ENCODE peak calls at places on chromosomes 6 and 20, in eight cellular contexts. One of them, this sample, is unnamed.

GRCh38 chr20:51311636-51312479 is 230.7 kb downstream of the NFATC2 start:
- DNase-seq in tibial artery: no peak
- DNase-seq in endodermal cell: peak
- DNase-seq in cardiac muscle cell: no peak
- DNase-seq in pancreas: no peak
- DNase-seq in right lobe of liver: no peak
- DNase-seq in sigmoid colon: no peak
- DNase-seq in mammary epithelial cell: peak
- DNase-seq in this sample: no peak

GRCh38 chr6:25263602-25264001 is 15.6 kb upstream of the CARMIL1 start:
- DNase-seq in tibial artery: no peak
- DNase-seq in endodermal cell: no peak
- DNase-seq in cardiac muscle cell: peak
- DNase-seq in pancreas: no peak
- DNase-seq in right lobe of liver: no peak
- DNase-seq in sigmoid colon: no peak
- DNase-seq in mammary epithelial cell: peak
- DNase-seq in this sample: no peak

GRCh38 chr6:112282217-112282616 is 27.9 kb upstream of the LAMA4 start:
- DNase-seq in tibial artery: peak
- DNase-seq in endodermal cell: peak
- DNase-seq in cardiac muscle cell: peak
- DNase-seq in pancreas: no peak
- DNase-seq in right lobe of liver: peak
- DNase-seq in sigmoid colon: peak
- DNase-seq in mammary epithelial cell: peak
- DNase-seq in this sample: peak

GRCh38 chr6:169738204-169738971 is 13.0 kb downstream of the DYNLT2 start:
- DNase-seq in tibial artery: no peak
- DNase-seq in endodermal cell: no peak
- DNase-seq in cardiac muscle cell: peak
- DNase-seq in pancreas: no peak
- DNase-seq in right lobe of liver: no peak
- DNase-seq in sigmoid colon: no peak
- DNase-seq in mammary epithelial cell: no peak
- DNase-seq in this sample: no peak

GRCh38 chr6:111367393-111368088 is 115.5 kb downstream of the REV3L start:
- DNase-seq in tibial artery: no peak
- DNase-seq in endodermal cell: no peak
- DNase-seq in cardiac muscle cell: peak
- DNase-seq in pancreas: no peak
- DNase-seq in right lobe of liver: no peak
- DNase-seq in sigmoid colon: no peak
- DNase-seq in mammary epithelial cell: no peak
- DNase-seq in this sample: no peak

GRCh38 chr6:166771701-166772100 is 144.7 kb upstream of the RPS6KA2 start:
- DNase-seq in tibial artery: no peak
- DNase-seq in endodermal cell: peak
- DNase-seq in cardiac muscle cell: no peak
- DNase-seq in pancreas: no peak
- DNase-seq in right lobe of liver: no peak
- DNase-seq in sigmoid colon: no peak
- DNase-seq in mammary epithelial cell: no peak
- DNase-seq in this sample: no peak

GRCh38 chr6:118967239-118967638 is 32.3 kb upstream of the MCM9 start:
- DNase-seq in tibial artery: no peak
- DNase-seq in endodermal cell: no peak
- DNase-seq in cardiac muscle cell: no peak
- DNase-seq in pancreas: no peak
- DNase-seq in right lobe of liver: no peak
- DNase-seq in sigmoid colon: no peak
- DNase-seq in mammary epithelial cell: no peak
- DNase-seq in this sample: no peak

GRCh38 chr6:35392111-35392702 is 49.8 kb downstream of the PPARD start:
- DNase-seq in tibial artery: no peak
- DNase-seq in endodermal cell: no peak
- DNase-seq in cardiac muscle cell: no peak
- DNase-seq in pancreas: peak
- DNase-seq in right lobe of liver: peak
- DNase-seq in sigmoid colon: no peak
- DNase-seq in mammary epithelial cell: peak
- DNase-seq in this sample: peak

GRCh38 chr6:39266782-39267355 is 37.6 kb upstream of the KCNK5 start:
- DNase-seq in tibial artery: no peak
- DNase-seq in endodermal cell: no peak
- DNase-seq in cardiac muscle cell: no peak
- DNase-seq in pancreas: no peak
- DNase-seq in right lobe of liver: no peak
- DNase-seq in sigmoid colon: no peak
- DNase-seq in mammary epithelial cell: no peak
- DNase-seq in this sample: no peak

GRCh38 chr20:47929368-47930115 is 144.3 kb upstream of the SULF2 start:
- DNase-seq in tibial artery: peak
- DNase-seq in endodermal cell: no peak
- DNase-seq in cardiac muscle cell: peak
- DNase-seq in pancreas: no peak
- DNase-seq in right lobe of liver: no peak
- DNase-seq in sigmoid colon: no peak
- DNase-seq in mammary epithelial cell: peak
- DNase-seq in this sample: no peak

GRCh38 chr20:63697868-63698545 is 1.6 kb downstream of the TNFRSF6B start:
- DNase-seq in tibial artery: no peak
- DNase-seq in endodermal cell: peak
- DNase-seq in cardiac muscle cell: no peak
- DNase-seq in pancreas: no peak
- DNase-seq in right lobe of liver: peak
- DNase-seq in sigmoid colon: peak
- DNase-seq in mammary epithelial cell: peak
- DNase-seq in this sample: peak

GRCh38 chr20:32294071-32294470 is 16.6 kb downstream of the KIF3B start:
- DNase-seq in tibial artery: no peak
- DNase-seq in endodermal cell: no peak
- DNase-seq in cardiac muscle cell: no peak
- DNase-seq in pancreas: no peak
- DNase-seq in right lobe of liver: no peak
- DNase-seq in sigmoid colon: no peak
- DNase-seq in mammary epithelial cell: no peak
- DNase-seq in this sample: no peak

GRCh38 chr20:63657260-63657936 is 714 bp upstream of the RTEL1 start:
- DNase-seq in tibial artery: no peak
- DNase-seq in endodermal cell: no peak
- DNase-seq in cardiac muscle cell: no peak
- DNase-seq in pancreas: no peak
- DNase-seq in right lobe of liver: no peak
- DNase-seq in sigmoid colon: peak
- DNase-seq in mammary epithelial cell: no peak
- DNase-seq in this sample: no peak

GRCh38 chr20:46148313-46149213 is 30.4 kb downstream of the CD40 start:
- DNase-seq in tibial artery: no peak
- DNase-seq in endodermal cell: no peak
- DNase-seq in cardiac muscle cell: no peak
- DNase-seq in pancreas: no peak
- DNase-seq in right lobe of liver: no peak
- DNase-seq in sigmoid colon: no peak
- DNase-seq in mammary epithelial cell: no peak
- DNase-seq in this sample: no peak

GRCh38 chr20:46150982-46151381 is 32.9 kb downstream of the CD40 start:
- DNase-seq in tibial artery: no peak
- DNase-seq in endodermal cell: no peak
- DNase-seq in cardiac muscle cell: no peak
- DNase-seq in pancreas: no peak
- DNase-seq in right lobe of liver: no peak
- DNase-seq in sigmoid colon: no peak
- DNase-seq in mammary epithelial cell: no peak
- DNase-seq in this sample: no peak

GRCh38 chr20:46152824-46153586 is 34.9 kb downstream of the CD40 start:
- DNase-seq in tibial artery: no peak
- DNase-seq in endodermal cell: no peak
- DNase-seq in cardiac muscle cell: no peak
- DNase-seq in pancreas: no peak
- DNase-seq in right lobe of liver: no peak
- DNase-seq in sigmoid colon: no peak
- DNase-seq in mammary epithelial cell: no peak
- DNase-seq in this sample: no peak

GRCh38 chr20:46154796-46155195 is 36.7 kb downstream of the CD40 start:
- DNase-seq in tibial artery: no peak
- DNase-seq in endodermal cell: no peak
- DNase-seq in cardiac muscle cell: no peak
- DNase-seq in pancreas: no peak
- DNase-seq in right lobe of liver: no peak
- DNase-seq in sigmoid colon: no peak
- DNase-seq in mammary epithelial cell: no peak
- DNase-seq in this sample: no peak

DNA sequence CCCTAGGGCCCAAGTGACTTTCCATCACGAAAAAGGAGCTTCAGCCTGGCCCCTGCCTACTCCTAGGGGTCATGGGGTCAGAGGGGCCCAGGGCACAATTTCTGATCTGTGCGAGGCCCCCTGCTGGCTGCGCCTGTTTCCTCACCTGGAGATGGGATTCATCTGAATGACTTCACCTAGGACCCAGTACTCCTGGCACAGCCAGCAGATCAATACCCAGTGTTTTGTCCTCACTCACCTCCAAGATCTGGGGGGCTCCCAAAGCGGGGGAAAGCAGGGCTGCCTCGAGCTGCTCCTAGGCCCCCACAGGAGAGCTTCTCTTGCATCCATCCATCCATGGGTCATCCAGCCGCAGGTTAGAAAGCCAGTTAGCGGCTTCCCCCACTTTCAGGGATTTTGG is 33.8 kb downstream of the CD40 start:
- DNase-seq in tibial artery: no peak
- DNase-seq in endodermal cell: peak
- DNase-seq in cardiac muscle cell: no peak
- DNase-seq in pancreas: no peak
- DNase-seq in right lobe of liver: no peak
- DNase-seq in sigmoid colon: no peak
- DNase-seq in mammary epithelial cell: no peak
- DNase-seq in this sample: no peak
- TF ChIP-seq CTCF in tibial artery: no peak
- TF ChIP-seq CTCF in endodermal cell: peak
- TF ChIP-seq CTCF in cardiac muscle cell: peak
- TF ChIP-seq CTCF in pancreas: no peak
- TF ChIP-seq CTCF in right lobe of liver: peak
- TF ChIP-seq CTCF in sigmoid colon: no peak
- TF ChIP-seq CTCF in mammary epithelial cell: peak
- TF ChIP-seq CTCF in this sample: no peak

GRCh38 chr20:19944772-19945459 is 72.2 kb upstream of the NAA20 start:
- DNase-seq in tibial artery: no peak
- DNase-seq in endodermal cell: no peak
- DNase-seq in cardiac muscle cell: peak
- DNase-seq in pancreas: no peak
- DNase-seq in right lobe of liver: no peak
- DNase-seq in sigmoid colon: no peak
- DNase-seq in mammary epithelial cell: peak
- DNase-seq in this sample: no peak

GRCh38 chr20:19945732-19946670 is 71.2 kb upstream of the NAA20 start:
- DNase-seq in tibial artery: peak
- DNase-seq in endodermal cell: no peak
- DNase-seq in cardiac muscle cell: peak
- DNase-seq in pancreas: peak
- DNase-seq in right lobe of liver: no peak
- DNase-seq in sigmoid colon: no peak
- DNase-seq in mammary epithelial cell: no peak
- DNase-seq in this sample: no peak

GRCh38 chr20:19943021-19943659 is 74.0 kb upstream of the NAA20 start:
- DNase-seq in tibial artery: no peak
- DNase-seq in endodermal cell: no peak
- DNase-seq in cardiac muscle cell: no peak
- DNase-seq in pancreas: no peak
- DNase-seq in right lobe of liver: no peak
- DNase-seq in sigmoid colon: no peak
- DNase-seq in mammary epithelial cell: peak
- DNase-seq in this sample: no peak

GRCh38 chr20:19940945-19941590 is 76.1 kb upstream of the NAA20 start:
- DNase-seq in tibial artery: no peak
- DNase-seq in endodermal cell: no peak
- DNase-seq in cardiac muscle cell: no peak
- DNase-seq in pancreas: no peak
- DNase-seq in right lobe of liver: no peak
- DNase-seq in sigmoid colon: no peak
- DNase-seq in mammary epithelial cell: no peak
- DNase-seq in this sample: no peak

GRCh38 chr20:19942611-19943010 is 74.6 kb upstream of the NAA20 start:
- DNase-seq in tibial artery: no peak
- DNase-seq in endodermal cell: no peak
- DNase-seq in cardiac muscle cell: no peak
- DNase-seq in pancreas: no peak
- DNase-seq in right lobe of liver: no peak
- DNase-seq in sigmoid colon: no peak
- DNase-seq in mammary epithelial cell: no peak
- DNase-seq in this sample: no peak
- H3K27ac ChIP-seq in tibial artery: peak
- H3K27ac ChIP-seq in endodermal cell: no peak
- H3K27ac ChIP-seq in cardiac muscle cell: no peak
- H3K27ac ChIP-seq in pancreas: peak
- H3K27ac ChIP-seq in right lobe of liver: no peak
- H3K27ac ChIP-seq in sigmoid colon: peak
- H3K27ac ChIP-seq in mammary epithelial cell: no peak
- H3K27ac ChIP-seq in this sample: peak

DNA sequence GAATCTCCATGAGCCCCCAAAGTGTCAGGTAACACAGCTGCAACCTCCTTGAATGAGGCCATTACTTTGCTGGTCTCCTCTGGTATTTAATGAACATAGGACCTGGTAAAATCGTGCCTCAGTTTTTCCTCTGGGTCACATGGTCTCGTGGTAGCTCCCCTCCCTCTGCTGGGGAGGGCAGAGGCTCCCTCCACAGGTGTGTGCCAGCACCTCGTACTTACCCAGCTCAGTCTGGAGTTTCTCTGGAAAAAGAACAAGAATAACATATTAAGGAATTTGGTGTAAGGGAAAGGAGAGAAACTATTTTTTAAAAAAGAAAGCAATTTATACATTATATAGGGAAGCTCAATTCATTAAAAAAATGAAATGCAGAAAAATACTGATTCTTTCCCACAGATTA is 5.4 kb downstream of the BTNL2 start:
- DNase-seq in tibial artery: no peak
- DNase-seq in endodermal cell: no peak
- DNase-seq in cardiac muscle cell: no peak
- DNase-seq in pancreas: no peak
- DNase-seq in right lobe of liver: no peak
- DNase-seq in sigmoid colon: no peak
- DNase-seq in mammary epithelial cell: no peak
- DNase-seq in this sample: no peak
- TF ChIP-seq CTCF in tibial artery: no peak
- TF ChIP-seq CTCF in endodermal cell: no peak
- TF ChIP-seq CTCF in cardiac muscle cell: no peak
- TF ChIP-seq CTCF in pancreas: no peak
- TF ChIP-seq CTCF in right lobe of liver: no peak
- TF ChIP-seq CTCF in sigmoid colon: no peak
- TF ChIP-seq CTCF in mammary epithelial cell: no peak
- TF ChIP-seq CTCF in this sample: no peak

DNA sequence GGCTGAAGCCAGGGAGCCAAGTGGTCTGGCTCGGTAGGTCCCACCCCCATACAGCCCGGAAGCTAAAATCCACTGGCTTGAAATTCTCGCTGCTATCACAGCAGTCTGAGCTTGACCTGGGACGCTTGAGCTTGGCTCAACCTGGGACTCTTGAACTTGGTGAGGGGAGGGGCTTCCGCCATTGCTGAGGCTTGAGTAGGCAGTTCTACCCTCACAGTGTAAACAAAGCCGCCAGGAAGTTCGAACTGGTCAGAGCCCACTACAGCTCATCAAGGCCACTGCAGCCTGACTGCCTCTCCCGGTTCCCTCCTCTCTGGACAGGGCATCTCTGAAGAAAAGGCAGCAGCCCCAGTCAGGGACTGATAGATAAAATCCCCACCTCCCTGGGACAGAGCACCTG is 1337.7 kb downstream of the HACE1 start:
- DNase-seq in tibial artery: no peak
- DNase-seq in endodermal cell: peak
- DNase-seq in cardiac muscle cell: no peak
- DNase-seq in pancreas: no peak
- DNase-seq in right lobe of liver: no peak
- DNase-seq in sigmoid colon: no peak
- DNase-seq in mammary epithelial cell: no peak
- DNase-seq in this sample: no peak
- H3K27ac ChIP-seq in tibial artery: no peak
- H3K27ac ChIP-seq in endodermal cell: no peak
- H3K27ac ChIP-seq in cardiac muscle cell: no peak
- H3K27ac ChIP-seq in pancreas: no peak
- H3K27ac ChIP-seq in right lobe of liver: no peak
- H3K27ac ChIP-seq in sigmoid colon: no peak
- H3K27ac ChIP-seq in mammary epithelial cell: no peak
- H3K27ac ChIP-seq in this sample: no peak